ENCODE peak calls at places on chromosomes 1 and 21, in nine cellular contexts. One of them, this sample, is unnamed.

GRCh38 chr21:45215214-45215613 is 72.5 kb downstream of the POFUT2 start:
- DNase-seq in KBM-7: no peak
- DNase-seq in HTR-8/SVneo: no peak
- DNase-seq in cardiac fibroblast: no peak
- DNase-seq in left ventricle myocardium inferior: no peak
- DNase-seq in AG04450: no peak
- DNase-seq in T47D: no peak
- DNase-seq in aorta: no peak
- DNase-seq in DND-41: no peak
- DNase-seq in this sample: no peak

GRCh38 chr1:184350573-184350972 is 36.3 kb upstream of the C1orf21 start:
- DNase-seq in KBM-7: no peak
- DNase-seq in HTR-8/SVneo: no peak
- DNase-seq in cardiac fibroblast: no peak
- DNase-seq in left ventricle myocardium inferior: no peak
- DNase-seq in AG04450: no peak
- DNase-seq in T47D: no peak
- DNase-seq in aorta: no peak
- DNase-seq in DND-41: no peak
- DNase-seq in this sample: no peak

GRCh38 chr1:151012684-151013471 is 4.6 kb downstream of the PRUNE1 start:
- DNase-seq in KBM-7: no peak
- DNase-seq in HTR-8/SVneo: no peak
- DNase-seq in cardiac fibroblast: peak
- DNase-seq in left ventricle myocardium inferior: peak
- DNase-seq in AG04450: no peak
- DNase-seq in T47D: no peak
- DNase-seq in aorta: no peak
- DNase-seq in DND-41: no peak
- DNase-seq in this sample: peak

GRCh38 chr1:67190942-67191341 is 24.7 kb downstream of the IL23R start:
- DNase-seq in KBM-7: no peak
- DNase-seq in HTR-8/SVneo: no peak
- DNase-seq in cardiac fibroblast: no peak
- DNase-seq in left ventricle myocardium inferior: no peak
- DNase-seq in AG04450: no peak
- DNase-seq in T47D: no peak
- DNase-seq in aorta: no peak
- DNase-seq in DND-41: no peak
- DNase-seq in this sample: no peak

GRCh38 chr1:112172294-112172882 is 182.9 kb upstream of the KCND3 start:
- DNase-seq in KBM-7: peak
- DNase-seq in HTR-8/SVneo: peak
- DNase-seq in cardiac fibroblast: peak
- DNase-seq in left ventricle myocardium inferior: peak
- DNase-seq in AG04450: peak
- DNase-seq in T47D: peak
- DNase-seq in aorta: peak
- DNase-seq in DND-41: peak
- DNase-seq in this sample: peak

GRCh38 chr1:184483101-184483813 is 96.4 kb downstream of the C1orf21 start:
- DNase-seq in KBM-7: no peak
- DNase-seq in HTR-8/SVneo: peak
- DNase-seq in cardiac fibroblast: peak
- DNase-seq in left ventricle myocardium inferior: no peak
- DNase-seq in AG04450: peak
- DNase-seq in T47D: peak
- DNase-seq in aorta: peak
- DNase-seq in DND-41: no peak
- DNase-seq in this sample: peak

GRCh38 chr1:160371346-160371631 is 4.4 kb downstream of the NHLH1 start:
- DNase-seq in KBM-7: no peak
- DNase-seq in HTR-8/SVneo: no peak
- DNase-seq in cardiac fibroblast: no peak
- DNase-seq in left ventricle myocardium inferior: no peak
- DNase-seq in AG04450: no peak
- DNase-seq in T47D: no peak
- DNase-seq in aorta: no peak
- DNase-seq in DND-41: no peak
- DNase-seq in this sample: no peak

GRCh38 chr1:53905509-53905908 is 11.5 kb downstream of the DIO1 start:
- DNase-seq in KBM-7: no peak
- DNase-seq in HTR-8/SVneo: no peak
- DNase-seq in cardiac fibroblast: no peak
- DNase-seq in left ventricle myocardium inferior: no peak
- DNase-seq in AG04450: no peak
- DNase-seq in T47D: no peak
- DNase-seq in aorta: no peak
- DNase-seq in DND-41: no peak
- DNase-seq in this sample: no peak

GRCh38 chr1:82775402-82776000 is 974.8 kb downstream of the ADGRL2 start:
- DNase-seq in KBM-7: peak
- DNase-seq in HTR-8/SVneo: no peak
- DNase-seq in cardiac fibroblast: peak
- DNase-seq in left ventricle myocardium inferior: no peak
- DNase-seq in AG04450: no peak
- DNase-seq in T47D: peak
- DNase-seq in aorta: no peak
- DNase-seq in DND-41: peak
- DNase-seq in this sample: peak

GRCh38 chr1:1619917-1620361 is 4.6 kb downstream of the MIB2 start:
- DNase-seq in KBM-7: peak
- DNase-seq in HTR-8/SVneo: no peak
- DNase-seq in cardiac fibroblast: peak
- DNase-seq in left ventricle myocardium inferior: peak
- DNase-seq in AG04450: no peak
- DNase-seq in T47D: no peak
- DNase-seq in aorta: peak
- DNase-seq in DND-41: no peak
- DNase-seq in this sample: no peak

This sample was measured in fibroblast of lung.